ENCODE peak calls at places on chromosomes 16 and 17, in eight cellular contexts. W, P, C, A, Q, Z, V and H are unnamed samples.

GRCh38 chr17:48544356-48545021 is 420 bp downstream of the HOXB2 start:
- DNase-seq in Q (no peak), P (no peak), A (no peak), Z (no peak), C (peak; percentile 30), V (peak; percentile 78), W (peak; percentile 84), H (peak; percentile 79)

GRCh38 chr16:3681206-3681605 is 26.7 kb downstream of the DNASE1 start:
- DNase-seq in Z (no peak), C (no peak), W (no peak), A (no peak), Q (no peak), V (no peak), P (no peak), H (no peak)

GRCh38 chr17:64130559-64131001 is 636 bp upstream of the ERN1 start:
- DNase-seq in A (no peak), V (peak; percentile 45), C (no peak), Z (no peak), P (no peak), Q (no peak), W (no peak), H (no peak)

GRCh38 chr17:71327376-71328059 is 793.3 kb upstream of the SOX9 start:
- DNase-seq in W (no peak), C (no peak), P (no peak), A (no peak), Z (no peak), Q (no peak), V (peak; percentile 58), H (peak; percentile 57)

GRCh38 chr17:56786989-56787482 is 46.7 kb downstream of the C17orf67 start:
- DNase-seq in C (no peak), Q (peak; percentile 67), Z (peak; percentile 94), V (peak; percentile 81), P (peak; percentile 11), W (no peak), A (no peak), H (peak; percentile 69)

GRCh38 chr16:48444574-48444973 is 59.4 kb upstream of the SIAH1 start:
- DNase-seq in V (peak; percentile 91), Q (peak; percentile 76), C (no peak), A (no peak), W (no peak), P (no peak), Z (peak; percentile 46), H (peak; percentile 87)

GRCh38 chr17:47732399-47733046 is 513 bp upstream of the TBX21 start:
- DNase-seq in Z (no peak), C (no peak), A (no peak), Q (no peak), V (no peak), P (no peak), W (no peak), H (no peak)

GRCh38 chr17:9725575-9725974 is 65.8 kb downstream of the DHRS7C start:
- DNase-seq in A (no peak), W (no peak), Q (no peak), P (no peak), V (no peak), C (no peak), Z (no peak), H (no peak)

GRCh38 chr17:78241277-78242023 is 10.0 kb downstream of the TMEM235 start:
- DNase-seq in V (peak; percentile 39), W (peak; percentile 8), C (no peak), Q (no peak), P (no peak), A (no peak), Z (no peak), H (peak; percentile 12)

GRCh38 chr17:14331200-14331981 is 30.5 kb downstream of the HS3ST3B1 start:
- DNase-seq in V (no peak), C (no peak), A (no peak), Z (no peak), W (no peak), P (no peak), Q (no peak), H (no peak)

GRCh38 chr17:4195306-4195705 is 52.3 kb downstream of the CYB5D2 start:
- DNase-seq in C (no peak), V (peak; percentile 75), A (no peak), P (no peak), Q (peak; percentile 79), W (no peak), Z (no peak), H (peak; percentile 85)

GRCh38 chr16:81495321-81496234 is 51.0 kb downstream of the CMIP start:
- DNase-seq in P (no peak), W (no peak), A (no peak), C (no peak), Z (no peak), V (no peak), Q (no peak), H (no peak)

GRCh38 chr16:28202147-28202746 is 9.5 kb downstream of the XPO6 start:
- DNase-seq in Z (no peak), Q (no peak), P (no peak), V (no peak), A (no peak), W (no peak), C (no peak), H (no peak)

GRCh38 chr17:63930951-63931575 is 1.1 kb downstream of the CD79B start:
- DNase-seq in Z (no peak), C (peak; percentile 29), P (peak; percentile 39), A (no peak), Q (no peak), W (no peak), V (peak; percentile 31), H (no peak)

GRCh38 chr17:10119203-10120112 is 78.9 kb downstream of the GAS7 start:
- DNase-seq in Q (no peak), C (no peak), A (no peak), V (no peak), Z (no peak), P (no peak), W (no peak), H (no peak)